ENCODE peak calls at places on chromosome 14, in five cellular contexts. E is upper lobe of right lung; W is stomach; Z is CD8-positive, alpha-beta T cell; N is esophagus muscularis mucosa. C is an unnamed sample. For H3K9me3, the result is how much of the 10 kb centered on the place peaks cover.

GRCh38 chr14:104287301-104288009 is 149.1 kb downstream of the KIF26A start:
- DNase-seq in Z (no peak), N (no peak), E (peak), W (no peak), C (peak)

GRCh38 chr14:32206552-32206951 is 3.5 kb upstream of the RNU6-8 start:
- DNase-seq in Z (no peak), E (no peak), N (no peak), W (no peak), C (no peak)

GRCh38 chr14:104244221-104245011 is 106.0 kb downstream of the KIF26A start:
- DNase-seq in Z (no peak), W (peak), N (no peak), E (peak), C (peak)

GRCh38 chr14:22190411-22191191 is 398.4 kb downstream of the DAD1 start:
- DNase-seq in N (no peak), E (no peak), W (no peak), Z (no peak), C (no peak)

GRCh38 chr14:96297000-96297399 is 41.0 kb downstream of the BDKRB1 start:
- DNase-seq in W (no peak), Z (no peak), N (no peak), E (no peak), C (no peak)

GRCh38 chr14:77543637-77544334 is 45.2 kb upstream of the ISM2 start:
- DNase-seq in W (no peak), Z (no peak), E (no peak), N (no peak), C (no peak)

GRCh38 chr14:33404054-33404453 is 465.4 kb downstream of the NPAS3 start:
- DNase-seq in Z (no peak), E (no peak), W (no peak), N (no peak), C (no peak)

GRCh38 chr14:74596747-74597456 is 15.1 kb downstream of the LTBP2 start:
- DNase-seq in Z (no peak), W (no peak), N (no peak), E (no peak), C (no peak)

GRCh38 chr14:104292084-104292970 is 153.9 kb downstream of the KIF26A start:
- DNase-seq in Z (no peak), E (peak), W (no peak), N (no peak), C (peak)

GRCh38 chr14:50228313-50228712 is 3.1 kb downstream of the SOS2 start:
- DNase-seq in E (no peak), Z (no peak), W (no peak), N (no peak), C (no peak)

GRCh38 chr14:95302667-95303066 is 17.0 kb downstream of the CLMN start:
- DNase-seq in Z (no peak), W (no peak), E (no peak), N (no peak), C (no peak)

GRCh38 chr14:54472291-54472690 is 16.5 kb downstream of the GMFB start:
- DNase-seq in W (no peak), N (no peak), E (no peak), Z (no peak), C (no peak)

GRCh38 chr14:31787377-31787776 is 226.2 kb downstream of the NUBPL start:
- DNase-seq in W (no peak), N (no peak), E (no peak), Z (no peak), C (no peak)

GRCh38 chr14:94009767-94010166 is 12.7 kb downstream of the CCDC197 start:
- DNase-seq in E (no peak), N (no peak), Z (no peak), W (no peak), C (no peak)

GRCh38 chr14:100098171-100098570 is 32.9 kb downstream of the EVL start:
- DNase-seq in W (no peak), E (no peak), Z (no peak), N (no peak), C (peak)

GRCh38 chr14:27366596-27366995 is 768.8 kb upstream of the NOVA1 start:
- DNase-seq in N (no peak), E (no peak), Z (no peak), W (no peak), C (no peak)

GRCh38 chr14:81406863-81407262 is 6.7 kb upstream of the STON2 start:
- DNase-seq in E (no peak), Z (no peak), W (no peak), N (no peak), C (no peak)

GRCh38 chr14:37251778-37252177 is 54.0 kb downstream of the MIPOL1 start:
- DNase-seq in Z (no peak), W (no peak), N (no peak), E (no peak), C (no peak)

GRCh38 chr14:86766469-86766868 is 1226.5 kb downstream of the GALC start:
- DNase-seq in N (no peak), Z (no peak), E (no peak), W (no peak), C (no peak)

GRCh38 chr14:24042733-24043132 is 9.1 kb upstream of the CARMIL3 start:
- DNase-seq in W (no peak), Z (no peak), N (no peak), E (no peak), C (no peak)

DNA sequence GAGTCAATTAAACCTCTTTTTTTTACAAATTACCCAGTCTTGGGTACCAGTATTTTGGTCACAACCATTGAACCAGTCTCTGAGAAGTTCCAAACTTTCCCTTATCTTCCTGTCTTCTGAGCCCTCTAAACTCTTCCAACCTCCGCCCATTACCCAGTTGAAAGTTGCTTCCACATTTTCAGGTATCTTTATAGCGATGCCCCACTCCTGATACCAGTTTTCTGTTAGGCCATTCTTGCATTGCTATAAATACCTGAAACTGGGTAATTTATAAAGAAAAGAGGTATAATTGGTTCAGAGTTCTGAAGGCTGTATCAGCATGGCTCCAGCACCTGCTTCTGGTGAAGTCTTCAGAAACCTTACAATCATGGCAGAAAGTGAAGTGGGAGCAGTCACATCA is 31.7 kb downstream of the TTC5 start:
- DNase-seq in E (no peak), W (no peak), N (no peak), Z (no peak), C (no peak)
- H3K9me3 ChIP-seq in E (under half), W (under half), N (under half), Z (under half), C (under half)

GRCh38 chr14:68473794-68474193 is 319.1 kb downstream of the ZFP36L1 start:
- DNase-seq in W (no peak), E (no peak), N (no peak), Z (no peak), C (no peak)

GRCh38 chr14:68476212-68476964 is 316.5 kb downstream of the ZFP36L1 start:
- DNase-seq in N (no peak), Z (no peak), W (no peak), E (peak), C (no peak)

GRCh38 chr14:68475802-68476201 is 317.1 kb downstream of the ZFP36L1 start:
- DNase-seq in W (no peak), E (no peak), N (no peak), Z (no peak), C (no peak)

GRCh38 chr14:68473050-68473449 is 319.8 kb downstream of the ZFP36L1 start:
- DNase-seq in E (no peak), Z (no peak), N (peak), W (peak), C (no peak)

GRCh38 chr14:68474741-68475140 is 318.1 kb downstream of the ZFP36L1 start:
- DNase-seq in Z (no peak), N (no peak), E (no peak), W (no peak), C (no peak)
- H3K27ac ChIP-seq in Z (no peak), N (no peak), E (no peak), W (no peak), C (peak)

DNA sequence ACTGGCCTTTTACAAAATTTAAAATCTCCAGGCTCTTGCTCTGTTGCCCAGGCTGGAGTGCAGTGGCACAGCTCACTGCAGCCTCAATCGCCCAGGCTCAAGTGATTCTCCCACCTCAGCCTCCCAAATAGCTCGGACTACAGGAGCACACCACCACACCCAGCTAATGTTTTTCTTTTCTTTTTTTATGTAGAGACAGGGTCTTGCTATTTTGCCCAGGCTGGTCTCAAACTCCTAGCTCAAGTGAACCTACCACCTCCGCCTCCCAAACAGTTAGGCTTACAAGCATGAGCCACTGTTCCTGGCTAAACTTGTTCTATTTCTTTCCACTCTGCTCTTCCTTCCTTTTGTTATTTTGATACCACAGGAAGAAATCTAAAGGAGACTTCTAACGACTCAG is 15.2 kb downstream of the SYNJ2BP start:
- DNase-seq in Z (no peak), N (no peak), E (no peak), W (no peak), C (no peak)
- H3K9me3 ChIP-seq in Z (under half), N (under half), E (under half), W (under half), C (under half)

DNA sequence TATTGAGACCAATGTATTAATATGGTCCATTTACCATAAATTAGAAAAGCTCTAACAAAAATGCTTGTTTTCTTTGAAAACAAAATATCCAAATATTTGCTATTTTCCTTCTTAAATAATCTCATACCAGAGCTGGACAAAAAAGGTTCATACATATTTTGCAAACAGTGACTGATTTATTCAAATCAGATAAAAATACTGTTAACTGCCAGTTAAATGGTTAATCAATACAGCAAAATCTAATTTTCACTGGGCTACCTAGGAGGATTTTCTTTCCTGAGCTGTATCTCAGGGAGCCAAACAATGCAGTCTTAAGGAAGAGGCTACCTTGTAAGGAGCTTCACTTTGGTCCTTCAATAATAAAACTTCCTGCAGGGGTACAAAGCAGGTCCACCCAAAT is 2.0 kb downstream of the FERMT2 start:
- DNase-seq in N (no peak), E (no peak), W (no peak), Z (no peak), C (no peak)
- H3K27ac ChIP-seq in N (peak), E (peak), W (no peak), Z (no peak), C (peak)

GRCh38 chr14:52185178-52185577 is 82.3 kb upstream of the PTGDR start:
- DNase-seq in N (no peak), Z (no peak), E (no peak), W (no peak), C (no peak)

GRCh38 chr14:52188381-52188780 is 79.1 kb upstream of the PTGDR start:
- DNase-seq in Z (no peak), W (no peak), N (no peak), E (no peak), C (no peak)

GRCh38 chr14:52179151-52179790 is 88.2 kb upstream of the PTGDR start:
- DNase-seq in W (no peak), N (no peak), Z (no peak), E (no peak), C (no peak)

GRCh38 chr14:52182853-52183252 is 84.6 kb upstream of the PTGDR start:
- DNase-seq in N (no peak), E (no peak), W (no peak), Z (no peak), C (no peak)
- H3K9me3 ChIP-seq in N (under half), E (under half), W (under half), Z (under half), C (under half)

GRCh38 chr14:71286126-71286525 is 378.9 kb downstream of the PCNX1 start:
- DNase-seq in N (no peak), E (no peak), Z (no peak), W (no peak), C (no peak)

GRCh38 chr14:71290960-71291466 is 383.8 kb downstream of the PCNX1 start:
- DNase-seq in E (no peak), W (no peak), Z (no peak), N (no peak), C (peak)

GRCh38 chr14:71287567-71287966 is 380.3 kb downstream of the PCNX1 start:
- DNase-seq in E (no peak), W (no peak), N (no peak), Z (no peak), C (no peak)

GRCh38 chr14:71289536-71289935 is 382.3 kb downstream of the PCNX1 start:
- DNase-seq in N (no peak), W (no peak), E (no peak), Z (no peak), C (no peak)

GRCh38 chr14:71290301-71290700 is 383.0 kb downstream of the PCNX1 start:
- DNase-seq in Z (no peak), N (no peak), W (no peak), E (no peak), C (no peak)
- H3K27ac ChIP-seq in Z (no peak), N (no peak), W (no peak), E (no peak), C (peak)

DNA sequence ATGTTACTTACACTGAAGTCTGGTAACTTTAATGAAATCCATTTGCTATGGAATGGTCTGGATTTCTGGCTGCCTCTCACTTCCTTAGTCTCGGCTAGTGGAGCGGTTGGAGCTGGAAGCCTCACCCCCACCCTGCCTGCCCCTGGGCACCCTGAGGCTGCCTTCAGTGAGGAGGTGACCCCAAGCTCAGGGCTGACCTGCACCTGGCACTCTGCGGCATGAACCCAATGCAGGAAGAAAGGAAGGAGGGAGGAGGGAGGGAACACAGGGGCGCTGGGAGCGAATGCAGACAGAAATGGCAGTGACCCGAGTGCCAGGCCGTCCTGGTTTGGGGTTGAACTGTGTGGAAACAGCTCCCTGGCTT is 353.1 kb downstream of the TMEM121 start:
- DNase-seq in E (peak), W (peak), Z (no peak), N (no peak), C (no peak)
- H3K9me3 ChIP-seq in E (under half), W (under half), Z (under half), N (under half), C (under half)